ENCODE peak calls at places on chromosomes 2 and 18, in seven cellular contexts. A, L, J, I, D, Z and K are unnamed samples.

GRCh38 chr2:124369181-124369580 is 344.1 kb downstream of the CNTNAP5 start:
- DNase-seq in A (no peak), L (no peak), J (no peak), I (no peak), D (no peak), Z (no peak), K (no peak)

GRCh38 chr2:30335981-30336538 is 104.7 kb downstream of the LBH start:
- DNase-seq in A (no peak), L (no peak), J (peak; percentile 61), I (no peak), D (no peak), Z (no peak), K (no peak)

GRCh38 chr2:218821605-218822211 is 9.9 kb downstream of the PRKAG3 start:
- DNase-seq in A (no peak), L (no peak), J (no peak), I (no peak), D (no peak), Z (no peak), K (no peak)

GRCh38 chr2:2325538-2325937 is 5.5 kb downstream of the MYT1L start:
- DNase-seq in A (no peak), L (no peak), J (no peak), I (no peak), D (no peak), Z (no peak), K (no peak)

GRCh38 chr2:173159794-173160463 is 84.3 kb downstream of the MAP3K20 start:
- DNase-seq in A (peak; percentile 51), L (no peak), J (peak; percentile 99), I (peak; percentile 98), D (no peak), Z (peak; percentile 94), K (no peak)

GRCh38 chr2:70304501-70304900 is 2.6 kb upstream of the FAM136A start:
- DNase-seq in A (no peak), L (no peak), J (no peak), I (no peak), D (no peak), Z (no peak), K (no peak)

GRCh38 chr18:48475635-48476549 is 62.9 kb upstream of the CTIF start:
- DNase-seq in A (peak; percentile 52), L (peak; percentile 70), J (peak; percentile 91), I (peak; percentile 84), D (peak; percentile 63), Z (no peak), K (peak; percentile 65)

GRCh38 chr18:7566587-7567486 is at the start of gene PTPRM:
- DNase-seq in A (peak; percentile 93), L (peak; percentile 77), J (peak; percentile 68), I (peak; percentile 83), D (peak; percentile 90), Z (peak; percentile 96), K (peak; percentile 83)

GRCh38 chr2:65375723-65376122 is 56.7 kb downstream of the SPRED2 start:
- DNase-seq in A (no peak), L (no peak), J (no peak), I (no peak), D (no peak), Z (no peak), K (no peak)

GRCh38 chr2:146734042-146734715 is 1110.7 kb upstream of the ACVR2A start:
- DNase-seq in A (no peak), L (peak; percentile 8), J (peak; percentile 87), I (peak; percentile 59), D (peak; percentile 28), Z (no peak), K (peak; percentile 12)

GRCh38 chr2:190511104-190511503 is 23.4 kb downstream of the NEMP2 start:
- DNase-seq in A (no peak), L (no peak), J (peak; percentile 74), I (peak; percentile 37), D (no peak), Z (no peak), K (no peak)

GRCh38 chr2:62641410-62641843 is 64.1 kb upstream of the EHBP1 start:
- DNase-seq in A (no peak), L (no peak), J (no peak), I (no peak), D (no peak), Z (no peak), K (no peak)

GRCh38 chr2:200486529-200486928 is 23.3 kb downstream of the KCTD18 start:
- DNase-seq in A (no peak), L (no peak), J (no peak), I (no peak), D (no peak), Z (no peak), K (no peak)

GRCh38 chr2:84194906-84195644 is 264.0 kb downstream of the SUCLG1 start:
- DNase-seq in A (no peak), L (no peak), J (no peak), I (no peak), D (no peak), Z (no peak), K (no peak)

GRCh38 chr2:28869494-28870145 is 489 bp downstream of the TRMT61B start:
- DNase-seq in A (no peak), L (peak; percentile 28), J (peak; percentile 2), I (no peak), D (no peak), Z (no peak), K (peak; percentile 41)

GRCh38 chr2:24939353-24939752 is 19.3 kb upstream of the ADCY3 start:
- DNase-seq in A (no peak), L (no peak), J (no peak), I (no peak), D (no peak), Z (no peak), K (no peak)

GRCh38 chr2:207836526-207837133 is 66.9 kb upstream of the FZD5 start:
- DNase-seq in A (peak; percentile 50), L (no peak), J (peak; percentile 55), I (peak; percentile 45), D (no peak), Z (no peak), K (no peak)

GRCh38 chr18:25284861-25285574 is 66.9 kb downstream of the ZNF521 start:
- DNase-seq in A (peak; percentile 32), L (no peak), J (peak; percentile 79), I (peak; percentile 85), D (no peak), Z (no peak), K (no peak)

GRCh38 chr2:3751281-3751680 is 47.9 kb downstream of the DCDC2C start:
- DNase-seq in A (no peak), L (no peak), J (no peak), I (no peak), D (no peak), Z (no peak), K (no peak)

GRCh38 chr2:168740788-168741187 is 61.6 kb upstream of the NOSTRIN start:
- DNase-seq in A (no peak), L (no peak), J (no peak), I (no peak), D (no peak), Z (no peak), K (no peak)

GRCh38 chr2:148122788-148123187 is 101.9 kb downstream of the MBD5 start:
- DNase-seq in A (no peak), L (no peak), J (peak; percentile 42), I (peak; percentile 6), D (no peak), Z (no peak), K (no peak)

GRCh38 chr2:192051533-192051932 is 143.2 kb downstream of the TMEFF2 start:
- DNase-seq in A (no peak), L (no peak), J (no peak), I (no peak), D (no peak), Z (no peak), K (no peak)

GRCh38 chr2:102301867-102302362 is 9.4 kb upstream of the IL1RL1 start:
- DNase-seq in A (peak; percentile 22), L (peak; percentile 36), J (peak; percentile 46), I (no peak), D (peak; percentile 50), Z (no peak), K (peak; percentile 45)
- TF ChIP-seq CTCF in A (no peak), L (peak; percentile 52), J (peak; percentile 52), I (no peak), D (no peak), Z (no peak), K (peak; percentile 29)

DNA sequence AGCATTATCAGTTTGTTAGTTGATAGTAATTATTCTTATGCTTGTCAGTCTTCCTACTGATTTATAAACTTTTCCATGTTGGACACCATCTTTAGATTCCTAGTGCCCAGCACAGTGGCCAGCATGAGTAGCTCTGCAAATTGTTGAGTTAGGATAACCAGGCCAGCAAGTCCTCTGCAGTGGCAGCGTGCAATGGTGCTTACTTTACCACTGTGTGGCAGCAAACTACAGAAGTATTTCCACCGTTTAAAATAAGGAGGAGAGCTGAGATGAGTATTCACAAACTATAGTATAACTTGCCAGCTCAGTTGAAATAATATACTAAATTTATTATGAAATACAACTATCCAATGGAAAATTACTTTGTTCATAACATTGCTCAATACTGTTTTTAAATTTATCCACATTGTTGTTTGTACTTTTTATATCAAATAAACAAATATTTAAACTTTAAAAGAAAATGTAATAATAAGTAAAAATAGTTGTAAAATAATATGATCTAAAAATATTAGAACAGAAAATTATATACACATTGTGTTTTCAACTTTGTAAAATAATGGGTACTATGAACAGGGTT is 9.3 kb upstream of the THADA start:
- DNase-seq in A (no peak), L (peak; percentile 22), J (peak; percentile 67), I (peak; percentile 57), D (peak; percentile 19), Z (no peak), K (peak; percentile 32)
- TF ChIP-seq CTCF in A (peak; percentile 45), L (peak; percentile 62), J (peak; percentile 71), I (peak; percentile 64), D (peak; percentile 38), Z (no peak), K (peak; percentile 42)

GRCh38 chr2:38446418-38446817 is 69.3 kb upstream of the ATL2 start:
- DNase-seq in A (no peak), L (no peak), J (no peak), I (no peak), D (no peak), Z (no peak), K (no peak)
- TF ChIP-seq CTCF in A (peak; percentile 16), L (no peak), J (peak; percentile 26), I (peak; percentile 45), D (no peak), Z (no peak), K (no peak)

GRCh38 chr2:112958428-112959108 is 19.2 kb upstream of the IL36G start:
- DNase-seq in A (no peak), L (peak; percentile 59), J (peak; percentile 78), I (peak; percentile 64), D (peak; percentile 40), Z (no peak), K (peak; percentile 63)
- TF ChIP-seq CTCF in A (peak; percentile 54), L (peak; percentile 79), J (peak; percentile 91), I (peak; percentile 91), D (peak; percentile 65), Z (peak; percentile 28), K (peak; percentile 73)

GRCh38 chr2:238339814-238340213 is 19.5 kb downstream of the TRAF3IP1 start:
- DNase-seq in A (no peak), L (no peak), J (no peak), I (no peak), D (no peak), Z (no peak), K (no peak)
- TF ChIP-seq CTCF in A (peak; percentile 22), L (no peak), J (no peak), I (peak; percentile 9), D (no peak), Z (no peak), K (no peak)

DNA sequence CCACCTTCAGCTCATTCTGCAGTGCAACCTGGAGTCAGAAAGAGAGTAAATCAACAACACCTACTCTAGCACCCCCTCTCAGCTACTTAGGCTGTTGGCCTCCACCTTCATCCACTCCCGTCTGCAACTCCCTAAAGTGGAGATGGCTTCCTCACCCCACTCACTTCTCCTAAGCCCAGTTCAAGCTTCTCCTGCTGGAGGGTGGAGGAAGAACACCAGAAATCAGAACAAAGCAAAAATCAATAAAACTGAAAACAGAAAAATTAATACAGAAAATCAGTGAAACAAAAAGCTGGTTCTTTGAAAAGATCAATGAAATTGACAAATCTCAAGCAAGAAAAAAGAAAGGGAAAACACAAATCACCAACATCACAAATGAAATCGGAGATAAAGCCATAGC is 191.7 kb downstream of the ANAPC1 start:
- DNase-seq in A (no peak), L (no peak), J (no peak), I (no peak), D (no peak), Z (no peak), K (no peak)
- TF ChIP-seq CTCF in A (no peak), L (no peak), J (peak; percentile 32), I (peak; percentile 14), D (peak; percentile 36), Z (no peak), K (no peak)